ENCODE peak calls at places on chromosomes 6 and 20, in ten cellular contexts. C, P, X, Z, A, D, S, B, V and J are unnamed samples.

GRCh38 chr6:107330190-107330589 is 129.2 kb downstream of the PDSS2 start:
- DNase-seq in V (no peak), B (no peak), P (no peak), A (no peak), S (no peak), D (peak), X (no peak), C (no peak), Z (no peak), J (no peak)

GRCh38 chr6:37170273-37171140 is 555 bp downstream of the PIM1 start:
- DNase-seq in A (peak), S (peak), C (peak), B (peak), Z (peak), P (peak), V (peak), X (no peak), D (peak), J (peak)

GRCh38 chr6:70998148-70998547 is 41.3 kb upstream of the B3GAT2 start:
- DNase-seq in D (no peak), Z (no peak), S (no peak), P (no peak), X (no peak), B (no peak), A (no peak), C (peak), V (no peak), J (no peak)

GRCh38 chr20:6185268-6185667 is 62.4 kb upstream of the FERMT1 start:
- DNase-seq in B (no peak), X (no peak), D (peak), V (no peak), P (no peak), S (no peak), Z (no peak), C (peak), A (no peak), J (no peak)

GRCh38 chr20:37986873-37987601 is 46.2 kb downstream of the TTI1 start:
- DNase-seq in B (no peak), C (peak), Z (no peak), P (no peak), A (no peak), D (peak), V (peak), X (peak), S (no peak), J (peak)

GRCh38 chr6:109221543-109222195 is 126.4 kb downstream of the CEP57L1 start:
- DNase-seq in D (no peak), A (no peak), C (no peak), B (no peak), P (no peak), X (no peak), S (no peak), Z (no peak), V (no peak), J (no peak)

GRCh38 chr20:38804682-38805501 is 605 bp upstream of the PPP1R16B start:
- DNase-seq in P (no peak), S (no peak), B (peak), C (peak), Z (no peak), A (peak), D (no peak), V (no peak), X (no peak), J (no peak)

GRCh38 chr20:61881416-61881815 is 184.3 kb downstream of the TAF4 start:
- DNase-seq in C (no peak), A (no peak), S (no peak), Z (no peak), X (no peak), D (no peak), P (no peak), V (no peak), B (no peak), J (no peak)

GRCh38 chr6:88013015-88013414 is 34.6 kb upstream of the SPACA1 start:
- DNase-seq in V (no peak), S (no peak), X (peak), B (no peak), A (no peak), D (no peak), C (no peak), Z (no peak), P (no peak), J (no peak)

GRCh38 chr6:21144928-21145327 is 448.6 kb upstream of the SOX4 start:
- DNase-seq in A (no peak), S (no peak), Z (no peak), P (no peak), B (no peak), C (no peak), V (no peak), X (no peak), D (no peak), J (no peak)

GRCh38 chr6:25331085-25331685 is 52.0 kb downstream of the CARMIL1 start:
- DNase-seq in S (no peak), D (no peak), B (no peak), P (no peak), C (no peak), X (peak), A (no peak), Z (no peak), V (no peak), J (no peak)

GRCh38 chr20:4809707-4810106 is 88.0 kb downstream of the PRND start:
- DNase-seq in S (no peak), C (no peak), X (no peak), Z (no peak), D (no peak), B (no peak), P (no peak), A (no peak), V (no peak), J (no peak)

GRCh38 chr6:7390218-7390878 is 740 bp downstream of the RIOK1 start:
- DNase-seq in B (no peak), X (no peak), Z (no peak), V (no peak), D (no peak), P (no peak), C (no peak), A (no peak), S (peak), J (no peak)

GRCh38 chr20:50538276-50538675 is 28.1 kb downstream of the PTPN1 start:
- DNase-seq in D (no peak), C (no peak), A (no peak), V (no peak), S (no peak), X (no peak), Z (no peak), B (no peak), P (no peak), J (no peak)

GRCh38 chr20:34708621-34709043 is 4.5 kb downstream of the TP53INP2 start:
- DNase-seq in Z (peak), V (peak), S (peak), A (peak), X (peak), P (peak), C (peak), B (peak), D (peak), J (peak)

GRCh38 chr6:163572612-163573011 is 158.1 kb downstream of the QKI start:
- DNase-seq in D (no peak), B (peak), C (no peak), V (no peak), P (no peak), A (no peak), X (no peak), S (no peak), Z (no peak), J (peak)

GRCh38 chr6:126781582-126781981 is 336.9 kb upstream of the RSPO3 start:
- DNase-seq in B (no peak), V (no peak), C (peak), S (no peak), D (no peak), P (no peak), Z (no peak), A (no peak), X (no peak), J (no peak)

GRCh38 chr20:38873050-38873581 is 53.1 kb upstream of the FAM83D start:
- DNase-seq in X (no peak), Z (no peak), P (no peak), C (no peak), V (no peak), S (no peak), A (no peak), D (no peak), B (no peak), J (no peak)

GRCh38 chr20:60057866-60058807 is 99.9 kb downstream of the CDH26 start:
- DNase-seq in D (peak), B (peak), V (no peak), P (no peak), C (peak), X (no peak), Z (peak), S (no peak), A (peak), J (no peak)

GRCh38 chr6:149094934-149095341 is 222.6 kb upstream of the TAB2 start:
- DNase-seq in D (no peak), X (peak), S (peak), P (no peak), Z (no peak), B (no peak), A (no peak), V (no peak), C (no peak), J (no peak)

GRCh38 chr6:55953384-55953783 is 78.0 kb upstream of the BMP5 start:
- DNase-seq in D (peak), Z (no peak), B (no peak), P (no peak), C (no peak), A (no peak), V (no peak), S (peak), X (peak), J (no peak)

GRCh38 chr6:34062815-34063214 is 83.1 kb downstream of the GRM4 start:
- DNase-seq in D (no peak), B (no peak), S (no peak), C (no peak), Z (no peak), X (no peak), A (peak), P (peak), V (no peak), J (no peak)
- TF ChIP-seq CTCF in D (no peak), B (peak), S (peak), C (peak), Z (no peak), X (peak), A (peak), P (no peak), V (no peak), J (no peak)

GRCh38 chr20:25245461-25245860 is 2.4 kb upstream of the PYGB start:
- DNase-seq in V (no peak), S (no peak), A (no peak), C (no peak), B (no peak), X (no peak), P (no peak), D (no peak), Z (no peak), J (no peak)

GRCh38 chr20:25247666-25248500 is at the start of gene PYGB:
- DNase-seq in P (peak), B (peak), S (peak), C (peak), D (peak), X (peak), Z (peak), A (peak), V (no peak), J (peak)

GRCh38 chr20:25248501-25249172 is 752 bp downstream of the PYGB start:
- DNase-seq in P (peak), C (peak), X (peak), Z (peak), V (no peak), A (peak), B (peak), D (peak), S (peak), J (no peak)

GRCh38 chr20:25246182-25246943 is 1.5 kb upstream of the PYGB start:
- DNase-seq in Z (no peak), C (no peak), P (no peak), A (no peak), X (no peak), B (no peak), S (no peak), V (no peak), D (peak), J (no peak)

GRCh38 chr20:25247100-25247665 is 702 bp upstream of the PYGB start:
- DNase-seq in Z (peak), A (peak), C (peak), X (peak), P (peak), S (peak), D (peak), B (peak), V (no peak), J (peak)
- TF ChIP-seq CTCF in Z (peak), A (no peak), C (peak), X (peak), P (peak), S (peak), D (peak), B (peak), V (no peak), J (no peak)

GRCh38 chr20:3716195-3716834 is 3.9 kb upstream of the SIGLEC1 start:
- DNase-seq in X (peak), Z (peak), C (peak), S (peak), D (peak), B (peak), P (peak), A (peak), V (no peak), J (peak)
- TF ChIP-seq CTCF in X (peak), Z (peak), C (peak), S (peak), D (peak), B (peak), P (peak), A (peak), V (no peak), J (peak)

GRCh38 chr6:33297956-33298772 is 578 bp downstream of the RGL2 start:
- DNase-seq in X (peak), Z (peak), S (peak), A (peak), B (peak), V (peak), P (no peak), C (peak), D (peak), J (peak)
- TF ChIP-seq CTCF in X (no peak), Z (no peak), S (peak), A (no peak), B (no peak), V (no peak), P (no peak), C (peak), D (no peak), J (no peak)

GRCh38 chr20:10539818-10540553 is 104.9 kb downstream of the SLX4IP start:
- DNase-seq in A (no peak), Z (no peak), D (no peak), P (no peak), S (no peak), B (no peak), V (no peak), X (no peak), C (no peak), J (no peak)

GRCh38 chr20:10538768-10539167 is 103.7 kb downstream of the SLX4IP start:
- DNase-seq in Z (no peak), V (no peak), S (no peak), P (no peak), X (no peak), A (no peak), D (no peak), B (no peak), C (no peak), J (no peak)

GRCh38 chr20:10537850-10538480 is 102.9 kb downstream of the SLX4IP start:
- DNase-seq in V (no peak), X (peak), Z (no peak), S (peak), B (no peak), A (no peak), D (no peak), C (no peak), P (no peak), J (peak)

GRCh38 chr20:10532351-10532750 is 97.2 kb downstream of the SLX4IP start:
- DNase-seq in B (no peak), P (no peak), D (no peak), A (no peak), C (no peak), S (no peak), X (no peak), Z (no peak), V (no peak), J (no peak)

DNA sequence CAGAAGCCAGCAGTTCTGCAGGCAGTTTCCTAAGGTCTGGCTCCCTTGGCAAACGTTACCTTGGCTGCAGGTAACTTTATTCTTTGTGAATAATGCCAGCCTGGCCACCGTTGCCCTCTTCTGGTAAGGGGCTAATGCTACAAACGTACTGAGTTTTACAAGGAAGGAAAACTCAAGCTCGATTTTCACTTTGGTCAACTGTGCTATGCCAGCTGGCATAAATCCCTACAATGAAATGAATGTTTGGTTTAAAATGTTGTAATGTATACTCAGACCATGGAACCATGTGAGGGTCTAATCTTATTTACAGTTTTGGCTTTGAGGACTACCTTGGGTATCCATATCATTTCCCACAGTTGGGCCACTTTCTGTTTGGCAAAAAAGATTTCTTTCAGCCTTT is 101.4 kb downstream of the SLX4IP start:
- DNase-seq in X (peak), S (no peak), V (no peak), D (peak), P (no peak), C (peak), A (peak), Z (no peak), B (no peak), J (peak)
- TF ChIP-seq CTCF in X (peak), S (peak), V (no peak), D (peak), P (peak), C (peak), A (no peak), Z (no peak), B (peak), J (peak)

GRCh38 chr20:64052987-64053840 is 3.8 kb upstream of the SOX18 start:
- DNase-seq in D (no peak), B (no peak), V (no peak), C (no peak), X (no peak), P (no peak), S (no peak), A (no peak), Z (no peak), J (no peak)

GRCh38 chr20:64055893-64056638 is 6.6 kb upstream of the SOX18 start:
- DNase-seq in C (peak), B (peak), V (no peak), D (peak), Z (no peak), S (no peak), X (peak), P (no peak), A (no peak), J (peak)

GRCh38 chr20:64055396-64055892 is 6.0 kb upstream of the SOX18 start:
- DNase-seq in A (no peak), S (no peak), C (no peak), D (no peak), P (no peak), X (no peak), B (no peak), V (no peak), Z (no peak), J (no peak)

GRCh38 chr20:64052326-64052722 is 2.9 kb upstream of the SOX18 start:
- DNase-seq in D (no peak), C (no peak), B (no peak), X (no peak), P (no peak), V (no peak), S (no peak), A (no peak), Z (no peak), J (no peak)

DNA sequence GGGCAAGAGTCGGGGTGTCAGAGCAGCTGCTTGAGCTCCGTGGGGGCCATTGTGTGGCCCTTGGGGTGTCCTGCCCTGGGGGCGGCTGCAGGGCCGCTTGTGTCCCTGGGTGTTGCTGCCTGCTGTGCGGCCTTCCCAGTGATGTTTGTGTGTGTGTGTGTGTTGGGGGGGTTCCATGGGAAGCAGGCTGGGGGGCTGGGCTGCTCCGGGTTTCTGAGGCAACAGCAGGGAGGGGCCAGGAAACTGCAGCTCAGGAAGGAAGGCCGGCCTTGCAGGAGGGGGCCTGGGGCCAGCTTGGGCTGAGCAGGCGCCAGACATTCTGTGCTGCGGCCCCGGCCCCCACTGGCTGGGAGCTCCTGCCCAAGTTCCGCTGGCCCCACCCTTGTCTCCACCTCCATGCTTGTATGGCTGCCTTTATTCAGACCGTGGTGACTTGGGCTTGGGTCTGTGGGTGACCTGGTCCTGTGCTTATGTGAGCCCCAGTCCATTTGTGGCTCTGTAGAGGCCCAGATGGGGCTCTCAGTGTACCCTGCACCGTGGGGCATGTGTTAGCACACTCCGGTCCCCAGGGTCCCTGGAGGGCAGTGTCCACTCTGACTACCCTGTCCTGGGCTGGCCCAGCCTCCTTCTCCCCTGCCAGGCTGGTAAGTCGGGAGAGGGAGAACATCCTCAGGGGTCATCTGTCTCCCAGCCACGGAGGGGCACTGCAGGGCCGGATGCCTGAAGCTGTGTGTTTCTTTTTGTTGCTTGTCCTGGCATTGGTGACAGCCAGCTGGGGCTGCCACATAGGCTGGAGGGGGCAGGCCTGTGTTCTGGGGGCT is 4.6 kb upstream of the SOX18 start:
- DNase-seq in X (peak), D (peak), S (no peak), Z (no peak), P (no peak), A (peak), C (peak), B (peak), V (no peak), J (peak)
- TF ChIP-seq CTCF in X (peak), D (peak), S (peak), Z (no peak), P (no peak), A (no peak), C (peak), B (peak), V (no peak), J (no peak)